ENCODE peak calls at places on chromosomes 13 and 19, in nine cellular contexts. One of them, this sample, is unnamed.
A peak's percentile ranks its signal among the peaks of the same experiment; 100 is the strongest.

GRCh38 chr19:30444253-30444671 is 72.1 kb downstream of the ZNF536 start:
- DNase-seq in NCI-H748 treated with DMSO at 0.1 percent for 48 hours: no peak
- DNase-seq in mesenchymal stem cell: no peak
- DNase-seq in GM23338: no peak
- DNase-seq in D721Med: no peak
- DNase-seq in activated CD4-positive, alpha-beta T cell treated with anti-CD3 and anti-CD28 coated beads, Interleukin-2, amount 50 U/mL, for 48 hours: no peak
- DNase-seq in NCI-H345: no peak
- DNase-seq in GM04504: no peak
- DNase-seq in occipital lobe: no peak
- DNase-seq in this sample: no peak

GRCh38 chr19:45455707-45456499 is 11.9 kb upstream of the FOSB start:
- DNase-seq in NCI-H345: no peak
- DNase-seq in D721Med: no peak
- DNase-seq in NCI-H748 treated with DMSO at 0.1 percent for 48 hours: no peak
- DNase-seq in GM04504: peak; percentile 99
- DNase-seq in mesenchymal stem cell: peak; percentile 100
- DNase-seq in occipital lobe: no peak
- DNase-seq in GM23338: peak; percentile 91
- DNase-seq in activated CD4-positive, alpha-beta T cell treated with anti-CD3 and anti-CD28 coated beads, Interleukin-2, amount 50 U/mL, for 48 hours: peak; percentile 58
- DNase-seq in this sample: peak; percentile 97

GRCh38 chr13:91406619-91407018 is 8.2 kb downstream of the GPC5 start:
- DNase-seq in GM23338: peak; percentile 90
- DNase-seq in NCI-H345: peak; percentile 83
- DNase-seq in NCI-H748 treated with DMSO at 0.1 percent for 48 hours: peak; percentile 84
- DNase-seq in activated CD4-positive, alpha-beta T cell treated with anti-CD3 and anti-CD28 coated beads, Interleukin-2, amount 50 U/mL, for 48 hours: no peak
- DNase-seq in GM04504: peak; percentile 10
- DNase-seq in occipital lobe: no peak
- DNase-seq in D721Med: no peak
- DNase-seq in mesenchymal stem cell: peak; percentile 45
- DNase-seq in this sample: peak; percentile 57

GRCh38 chr13:91323349-91323748 is 24.1 kb upstream of the MIR17HG start:
- DNase-seq in GM04504: no peak
- DNase-seq in occipital lobe: no peak
- DNase-seq in activated CD4-positive, alpha-beta T cell treated with anti-CD3 and anti-CD28 coated beads, Interleukin-2, amount 50 U/mL, for 48 hours: no peak
- DNase-seq in mesenchymal stem cell: no peak
- DNase-seq in NCI-H748 treated with DMSO at 0.1 percent for 48 hours: no peak
- DNase-seq in D721Med: no peak
- DNase-seq in NCI-H345: no peak
- DNase-seq in GM23338: no peak
- DNase-seq in this sample: no peak

GRCh38 chr19:4795400-4795799 is 3.9 kb downstream of the FEM1A start:
- DNase-seq in D721Med: no peak
- DNase-seq in occipital lobe: no peak
- DNase-seq in GM23338: no peak
- DNase-seq in NCI-H345: no peak
- DNase-seq in activated CD4-positive, alpha-beta T cell treated with anti-CD3 and anti-CD28 coated beads, Interleukin-2, amount 50 U/mL, for 48 hours: no peak
- DNase-seq in mesenchymal stem cell: no peak
- DNase-seq in GM04504: no peak
- DNase-seq in NCI-H748 treated with DMSO at 0.1 percent for 48 hours: no peak
- DNase-seq in this sample: no peak

GRCh38 chr13:43307921-43308433 is 284.6 kb downstream of the DNAJC15 start:
- DNase-seq in GM04504: peak; percentile 87
- DNase-seq in NCI-H345: peak; percentile 91
- DNase-seq in D721Med: no peak
- DNase-seq in mesenchymal stem cell: peak; percentile 92
- DNase-seq in GM23338: no peak
- DNase-seq in activated CD4-positive, alpha-beta T cell treated with anti-CD3 and anti-CD28 coated beads, Interleukin-2, amount 50 U/mL, for 48 hours: no peak
- DNase-seq in NCI-H748 treated with DMSO at 0.1 percent for 48 hours: peak; percentile 82
- DNase-seq in occipital lobe: peak; percentile 16
- DNase-seq in this sample: peak; percentile 58

GRCh38 chr19:44344255-44344654 is 12.2 kb downstream of the ZNF112 start:
- DNase-seq in D721Med: no peak
- DNase-seq in GM04504: no peak
- DNase-seq in NCI-H748 treated with DMSO at 0.1 percent for 48 hours: no peak
- DNase-seq in GM23338: no peak
- DNase-seq in mesenchymal stem cell: no peak
- DNase-seq in NCI-H345: no peak
- DNase-seq in occipital lobe: no peak
- DNase-seq in activated CD4-positive, alpha-beta T cell treated with anti-CD3 and anti-CD28 coated beads, Interleukin-2, amount 50 U/mL, for 48 hours: no peak
- DNase-seq in this sample: no peak

GRCh38 chr19:18999896-19000620 is 33.3 kb downstream of the SUGP2 start:
- DNase-seq in activated CD4-positive, alpha-beta T cell treated with anti-CD3 and anti-CD28 coated beads, Interleukin-2, amount 50 U/mL, for 48 hours: no peak
- DNase-seq in occipital lobe: no peak
- DNase-seq in NCI-H748 treated with DMSO at 0.1 percent for 48 hours: no peak
- DNase-seq in mesenchymal stem cell: peak; percentile 15
- DNase-seq in GM23338: peak; percentile 21
- DNase-seq in GM04504: no peak
- DNase-seq in NCI-H345: no peak
- DNase-seq in D721Med: no peak
- DNase-seq in this sample: no peak

GRCh38 chr13:104385409-104385808 is 1319.2 kb upstream of the SLC10A2 start:
- DNase-seq in GM04504: no peak
- DNase-seq in NCI-H345: no peak
- DNase-seq in GM23338: no peak
- DNase-seq in occipital lobe: no peak
- DNase-seq in D721Med: no peak
- DNase-seq in activated CD4-positive, alpha-beta T cell treated with anti-CD3 and anti-CD28 coated beads, Interleukin-2, amount 50 U/mL, for 48 hours: no peak
- DNase-seq in NCI-H748 treated with DMSO at 0.1 percent for 48 hours: no peak
- DNase-seq in mesenchymal stem cell: peak; percentile 49
- DNase-seq in this sample: no peak

GRCh38 chr19:56718231-56718630 is 46.7 kb upstream of the ZNF835 start:
- DNase-seq in D721Med: no peak
- DNase-seq in NCI-H748 treated with DMSO at 0.1 percent for 48 hours: no peak
- DNase-seq in activated CD4-positive, alpha-beta T cell treated with anti-CD3 and anti-CD28 coated beads, Interleukin-2, amount 50 U/mL, for 48 hours: no peak
- DNase-seq in GM04504: no peak
- DNase-seq in mesenchymal stem cell: no peak
- DNase-seq in GM23338: no peak
- DNase-seq in occipital lobe: no peak
- DNase-seq in NCI-H345: no peak
- DNase-seq in this sample: no peak

This sample was measured in small intestine.